ENCODE peak calls at places on chromosome 2, in eight cellular contexts. G is neuronal stem cell; L is Karpas-422; I is CD8-positive, alpha-beta T cell; X is SJSA1; F is OCI-LY7; S is colonic mucosa; J is effector memory CD4-positive, alpha-beta T cell. N is an unnamed sample. For H3K4me1, the result is how much of the 10 kb centered on the place peaks cover.

GRCh38 chr2:15640291-15640711 is 48.6 kb downstream of the DDX1 start:
- DNase-seq in S (no peak), G (no peak), L (no peak), X (peak), I (no peak), F (no peak), J (no peak), N (no peak)

GRCh38 chr2:72892506-72893173 is 5.4 kb downstream of the SPR start:
- DNase-seq in F (peak), S (peak), X (peak), L (peak), G (no peak), I (peak), J (peak), N (peak)

GRCh38 chr2:42978175-42978886 is 185.9 kb upstream of the HAAO start:
- DNase-seq in J (no peak), L (no peak), X (no peak), G (no peak), S (no peak), I (no peak), F (no peak), N (peak)

GRCh38 chr2:233079473-233079877 is 19.3 kb downstream of the INPP5D start:
- DNase-seq in S (no peak), L (peak), G (no peak), J (no peak), I (peak), X (no peak), F (peak), N (no peak)

GRCh38 chr2:120607506-120607905 is 128.2 kb upstream of the GLI2 start:
- DNase-seq in F (no peak), I (no peak), L (no peak), G (no peak), S (no peak), J (no peak), X (no peak), N (no peak)

GRCh38 chr2:119028327-119029174 is 86.6 kb downstream of the MARCO start:
- DNase-seq in G (no peak), I (peak), J (no peak), L (peak), S (peak), X (no peak), F (peak), N (no peak)

GRCh38 chr2:159653962-159654361 is 37.6 kb upstream of the BAZ2B start:
- DNase-seq in F (no peak), I (no peak), S (no peak), X (no peak), J (no peak), L (no peak), G (no peak), N (no peak)

GRCh38 chr2:625415-626135 is 51.6 kb downstream of the TMEM18 start:
- DNase-seq in S (no peak), X (no peak), J (no peak), F (no peak), G (no peak), L (no peak), I (no peak), N (no peak)

GRCh38 chr2:133760366-133760765 is 192.1 kb upstream of the NCKAP5 start:
- DNase-seq in J (no peak), L (no peak), S (no peak), X (peak), I (no peak), F (no peak), G (no peak), N (no peak)

GRCh38 chr2:54103454-54104314 is 11.7 kb upstream of the ACYP2 start:
- DNase-seq in I (peak), L (peak), G (no peak), X (peak), J (peak), F (peak), S (peak), N (peak)

GRCh38 chr2:168348076-168348475 is 100.7 kb upstream of the STK39 start:
- DNase-seq in L (peak), G (peak), F (peak), X (peak), J (no peak), I (no peak), S (peak), N (peak)

GRCh38 chr2:121076885-121077549 is 208.0 kb downstream of the TFCP2L1 start:
- DNase-seq in I (peak), J (peak), X (peak), S (peak), F (peak), L (peak), G (peak), N (peak)

GRCh38 chr2:240881913-240882312 is 13.3 kb downstream of the AGXT start:
- DNase-seq in G (no peak), L (no peak), J (no peak), I (no peak), F (no peak), S (no peak), X (no peak), N (peak)

GRCh38 chr2:88503771-88504170 is 51.3 kb upstream of the FOXI3 start:
- DNase-seq in G (no peak), F (no peak), X (no peak), S (no peak), L (no peak), I (no peak), J (no peak), N (no peak)

GRCh38 chr2:85704800-85705679 is 10.9 kb downstream of the GNLY start:
- DNase-seq in F (peak), X (no peak), J (no peak), G (no peak), S (no peak), I (peak), L (peak), N (no peak)

GRCh38 chr2:84338069-84338468 is 121.0 kb downstream of the SUCLG1 start:
- DNase-seq in J (no peak), L (no peak), F (no peak), G (no peak), S (no peak), I (no peak), X (peak), N (no peak)

GRCh38 chr2:203683932-203684556 is 22.4 kb upstream of the CD28 start:
- DNase-seq in F (no peak), G (no peak), S (no peak), I (no peak), X (peak), J (no peak), L (peak), N (no peak)

GRCh38 chr2:37643102-37644078 is 28.1 kb downstream of the CDC42EP3 start:
- DNase-seq in X (no peak), L (no peak), I (no peak), S (no peak), G (no peak), F (no peak), J (no peak), N (no peak)

GRCh38 chr2:23484163-23484740 is 99.3 kb downstream of the KLHL29 start:
- DNase-seq in F (no peak), I (no peak), L (no peak), S (no peak), G (no peak), J (no peak), X (no peak), N (peak)

GRCh38 chr2:176122633-176123482 is at the start of gene HOXD9:
- DNase-seq in G (no peak), J (no peak), I (no peak), X (peak), S (peak), L (no peak), F (no peak), N (no peak)

GRCh38 chr2:234091432-234091879 is 41.0 kb downstream of the SPP2 start:
- DNase-seq in S (no peak), G (no peak), F (no peak), J (no peak), L (no peak), I (no peak), X (no peak), N (peak)

GRCh38 chr2:138090330-138090729 is 126.1 kb downstream of the HNMT start:
- DNase-seq in G (no peak), L (peak), S (peak), I (no peak), J (no peak), X (peak), F (peak), N (peak)

GRCh38 chr2:68907923-68908253 is 36.7 kb upstream of the BMP10 start:
- DNase-seq in S (no peak), F (peak), X (no peak), J (no peak), G (no peak), I (no peak), L (peak), N (no peak)

GRCh38 chr2:191571163-191571769 is 106.7 kb upstream of the NABP1 start:
- DNase-seq in I (peak), F (peak), L (no peak), S (no peak), G (no peak), X (peak), J (no peak), N (no peak)

GRCh38 chr2:238164906-238165287 is 6.1 kb downstream of the ERFE start:
- DNase-seq in G (no peak), L (no peak), X (no peak), J (no peak), S (no peak), F (no peak), I (no peak), N (no peak)

GRCh38 chr2:206392118-206392517 is 51.2 kb upstream of the ADAM23 start:
- DNase-seq in G (no peak), I (no peak), J (no peak), F (peak), X (peak), L (peak), S (no peak), N (peak)

GRCh38 chr2:239736358-239737143 is 288.6 kb downstream of the NDUFA10 start:
- DNase-seq in J (no peak), F (no peak), L (peak), S (no peak), I (no peak), X (no peak), G (no peak), N (no peak)

GRCh38 chr2:200212862-200213425 is 93.5 kb upstream of the SPATS2L start:
- DNase-seq in G (no peak), L (no peak), S (no peak), J (no peak), I (no peak), F (no peak), X (no peak), N (no peak)

GRCh38 chr2:42770288-42771131 is 6.6 kb upstream of the OXER1 start:
- DNase-seq in S (no peak), X (no peak), J (no peak), I (no peak), F (peak), L (peak), G (peak), N (peak)

DNA sequence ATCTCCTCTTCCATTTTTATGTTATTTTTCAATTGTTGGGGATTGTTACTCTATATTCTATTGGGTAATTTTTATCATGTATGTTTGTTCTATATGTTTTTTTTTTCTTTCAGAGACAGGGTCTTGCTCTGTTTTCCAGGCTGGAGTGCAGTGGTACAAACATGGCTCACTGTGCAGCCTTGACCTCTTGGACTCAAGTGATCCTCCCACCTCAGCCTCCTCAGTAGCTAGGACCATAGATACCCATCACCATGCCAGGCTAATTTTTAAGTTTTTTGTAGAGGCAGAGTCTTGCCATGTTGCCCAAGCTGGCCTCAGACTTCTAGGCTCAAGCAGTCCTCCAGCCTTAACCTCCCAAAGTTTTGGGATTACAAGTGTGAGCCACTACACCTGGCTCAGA is 88.7 kb downstream of the TTC27 start:
- DNase-seq in S (no peak), L (no peak), X (no peak), I (no peak), G (no peak), J (no peak), F (no peak), N (no peak)
- H3K27ac ChIP-seq in S (no peak), L (peak), X (no peak), I (no peak), G (no peak), J (no peak), F (no peak), N (no peak)

DNA sequence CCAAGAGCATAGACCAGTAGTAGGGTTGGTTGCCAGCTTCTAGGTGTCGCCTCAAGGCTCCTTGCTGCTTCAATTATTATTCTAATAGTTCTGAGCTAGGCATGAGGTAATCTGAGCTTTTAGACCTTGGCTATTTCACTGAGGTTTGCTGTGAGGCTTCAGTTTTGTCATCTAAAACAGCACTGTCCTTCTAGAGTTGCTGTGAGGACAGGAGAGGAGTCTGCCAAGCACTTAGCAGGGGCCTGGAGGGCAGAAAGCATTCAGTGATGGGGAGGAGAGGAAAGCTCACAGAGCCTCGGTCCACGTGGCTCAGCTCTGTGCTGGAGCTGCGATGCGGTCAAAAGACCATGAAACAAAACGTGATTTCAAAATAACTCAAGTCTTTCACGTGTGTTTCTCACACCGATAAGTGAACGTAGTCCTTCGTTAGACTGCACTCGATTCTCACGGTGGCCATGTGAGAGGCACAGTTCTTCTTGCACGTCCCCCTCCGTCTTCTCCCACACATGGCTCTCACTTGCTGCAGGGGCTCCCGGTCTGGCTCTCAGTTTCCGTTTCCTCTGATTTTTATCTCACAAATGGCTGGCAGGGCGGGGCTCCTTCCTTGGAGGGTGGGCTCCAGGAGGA is 113.7 kb downstream of the B3GNT2 start:
- DNase-seq in G (no peak), L (no peak), J (no peak), F (no peak), X (no peak), I (peak), S (no peak), N (no peak)
- H3K4me1 ChIP-seq in G (under half), L (under half), J (under half), F (half or more), X (under half), I (half or more), S (under half), N (under half)

DNA sequence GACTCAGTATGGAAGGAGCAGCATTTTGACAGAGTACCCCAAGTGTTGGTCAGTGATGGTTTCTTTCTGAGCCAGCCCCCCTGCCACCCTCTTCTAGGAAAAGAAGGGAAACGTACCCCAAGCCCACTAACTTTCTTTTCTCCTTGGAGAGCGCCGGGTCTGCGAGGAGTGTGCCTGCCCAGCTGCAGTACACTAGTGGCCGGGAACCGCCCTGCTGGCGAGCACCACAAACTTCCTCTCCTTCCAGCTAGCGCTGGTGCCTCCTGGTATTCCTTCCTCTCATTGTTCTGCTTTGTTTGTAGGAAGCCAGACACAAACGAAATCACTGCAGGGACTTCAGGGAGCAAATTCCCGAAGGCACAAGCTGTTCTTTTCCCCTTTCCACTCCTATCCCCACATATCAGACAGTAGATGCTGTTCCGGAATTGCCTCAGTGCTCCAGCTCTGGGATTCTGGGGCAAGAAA is 1.8 kb downstream of the CCDC85A start:
- DNase-seq in J (no peak), S (peak), F (no peak), I (no peak), L (no peak), X (peak), G (peak), N (no peak)
- H3K4me3 ChIP-seq in J (no peak), S (peak), F (no peak), I (no peak), L (no peak), X (peak), G (no peak), N (no peak)

DNA sequence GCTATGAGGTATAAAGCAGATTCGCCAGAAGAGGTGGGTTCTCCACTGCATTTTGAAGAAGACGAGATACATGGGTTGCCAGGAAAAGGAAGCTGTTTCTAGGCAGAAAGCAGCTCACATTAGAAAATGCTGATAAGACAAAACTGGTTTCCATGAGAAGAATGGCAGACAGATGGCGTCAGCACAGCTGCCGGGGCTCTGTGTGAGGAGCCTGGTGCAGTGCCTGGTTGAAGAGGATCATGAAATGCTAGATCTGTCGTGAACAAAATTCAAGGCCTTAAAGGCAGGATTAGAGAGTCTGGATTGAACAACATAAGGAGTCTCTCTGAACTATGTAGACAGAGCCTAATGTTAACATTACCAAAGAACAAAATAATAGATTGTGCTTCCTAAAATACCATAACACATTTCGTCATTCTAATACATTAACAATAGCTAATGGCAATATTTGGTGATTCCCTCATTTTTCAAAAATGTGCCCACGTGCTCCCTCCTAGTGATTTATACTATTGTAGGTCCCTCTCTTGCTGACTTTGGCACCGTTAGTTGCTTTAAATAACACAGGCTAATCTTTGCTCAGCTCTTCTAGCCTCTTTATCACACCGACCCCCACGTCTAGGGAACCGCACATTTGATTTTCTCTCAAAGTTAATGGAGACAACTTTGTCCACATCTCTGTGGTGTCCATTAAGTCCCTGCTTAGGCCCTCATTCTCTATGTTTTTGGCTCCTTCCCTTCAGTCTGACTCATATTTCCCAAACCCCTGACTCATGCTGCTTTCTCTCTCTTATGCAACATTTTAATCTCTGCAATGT is 38.2 kb downstream of the EFEMP1 start:
- DNase-seq in G (no peak), L (no peak), I (no peak), X (peak), J (no peak), F (no peak), S (no peak), N (no peak)
- H3K27ac ChIP-seq in G (no peak), L (no peak), I (no peak), X (peak), J (no peak), F (no peak), S (peak), N (peak)

GRCh38 chr2:218875692-218876246 is 4.9 kb upstream of the WNT10A start:
- DNase-seq in J (no peak), F (no peak), S (no peak), L (no peak), X (no peak), I (no peak), G (no peak), N (no peak)
- H3K4me1 ChIP-seq in J (under half), F (under half), S (under half), L (under half), X (under half), I (half or more), G (under half), N (under half)

N was measured in body of pancreas.